ENCODE peak calls at places on chromosomes 6 and 20, in seven cellular contexts. E is hypothalamus; J is ovary; Y is retina; I is stimulated activated CD8-positive, alpha-beta memory T cell treated with anti-CD3 and anti-CD28 coated beads, Interleukin-4, amount 100 ng/mL, for 24 hours; R is NCI-H69; Z is stimulated activated CD4-positive, alpha-beta T cell treated with anti-CD3 and anti-CD28 coated beads, Interleukin-4, amount 100 ng/mL, for 1 hour. H is an unnamed sample.

GRCh38 chr6:33698494-33698893 is 13.0 kb downstream of the UQCC2 start:
- DNase-seq in Y (no peak), J (no peak), I (no peak), E (no peak), Z (no peak), R (peak), H (no peak)

GRCh38 chr6:31216208-31216898 is 45.9 kb upstream of the POU5F1 start:
- DNase-seq in Z (no peak), Y (no peak), I (no peak), E (no peak), R (no peak), J (no peak), H (no peak)

GRCh38 chr20:36175016-36175415 is 20.5 kb downstream of the EPB41L1 start:
- DNase-seq in E (no peak), I (no peak), R (no peak), J (no peak), Z (no peak), Y (no peak), H (no peak)

GRCh38 chr6:155188707-155189496 is 74.9 kb upstream of the CLDN20 start:
- DNase-seq in R (peak), Y (no peak), J (no peak), E (no peak), I (no peak), Z (no peak), H (no peak)

GRCh38 chr6:19968201-19968600 is 131.0 kb downstream of the ID4 start:
- DNase-seq in J (no peak), Z (no peak), R (no peak), E (no peak), Y (no peak), I (no peak), H (no peak)

GRCh38 chr20:25573288-25574251 is 11.8 kb downstream of the NINL start:
- DNase-seq in J (no peak), Z (no peak), Y (no peak), E (no peak), I (no peak), R (no peak), H (no peak)

GRCh38 chr6:150764638-150765456 is 100.7 kb upstream of the MTHFD1L start:
- DNase-seq in Z (no peak), R (no peak), Y (no peak), E (no peak), I (no peak), J (no peak), H (no peak)

GRCh38 chr6:148200302-148200701 is 142.3 kb upstream of the SASH1 start:
- DNase-seq in Z (no peak), J (peak), Y (peak), I (no peak), R (peak), E (peak), H (peak)

GRCh38 chr6:133512410-133513016 is 271.4 kb downstream of the EYA4 start:
- DNase-seq in Z (peak), R (peak), J (peak), I (peak), E (no peak), Y (peak), H (no peak)

H was measured in pancreas.